ENCODE peak calls at places on chromosomes 11 and 22, in nine cellular contexts. F, D, X, O, A, Y, M, H and S are unnamed samples.

GRCh38 chr11:130244851-130245250 is 69.9 kb downstream of the ZBTB44 start:
- DNase-seq in F (no peak), D (no peak), X (no peak), O (no peak), A (no peak), Y (no peak), M (no peak), H (no peak), S (no peak)

GRCh38 chr11:32309541-32310217 is 125.7 kb downstream of the WT1 start:
- DNase-seq in F (no peak), D (no peak), X (no peak), O (no peak), A (no peak), Y (no peak), M (no peak), H (no peak), S (no peak)

GRCh38 chr11:47186937-47187681 is 875 bp upstream of the PACSIN3 start:
- DNase-seq in F (no peak), D (peak), X (peak), O (peak), A (peak), Y (peak), M (peak), H (no peak), S (peak)

GRCh38 chr11:106249857-106250256 is 172.4 kb downstream of the AASDHPPT start:
- DNase-seq in F (no peak), D (no peak), X (no peak), O (no peak), A (no peak), Y (no peak), M (peak), H (no peak), S (no peak)

GRCh38 chr11:86041975-86042378 is 26.9 kb downstream of the PICALM start:
- DNase-seq in F (no peak), D (peak), X (peak), O (peak), A (no peak), Y (peak), M (peak), H (peak), S (peak)

GRCh38 chr22:22878211-22878570 is 9.4 kb upstream of the IGLL5 start:
- DNase-seq in F (no peak), D (no peak), X (no peak), O (no peak), A (no peak), Y (no peak), M (no peak), H (no peak), S (no peak)

GRCh38 chr22:37731804-37732471 is 35.1 kb downstream of the TRIOBP start:
- DNase-seq in F (no peak), D (no peak), X (peak), O (no peak), A (no peak), Y (peak), M (no peak), H (no peak), S (no peak)

GRCh38 chr11:27040302-27041115 is at the start of gene BBOX1:
- DNase-seq in F (no peak), D (no peak), X (no peak), O (no peak), A (no peak), Y (no peak), M (no peak), H (no peak), S (no peak)

GRCh38 chr11:102986815-102987214 is 31.3 kb upstream of the MMP13 start:
- DNase-seq in F (no peak), D (no peak), X (no peak), O (no peak), A (no peak), Y (no peak), M (no peak), H (no peak), S (no peak)

GRCh38 chr11:28690746-28691145 is 582.6 kb downstream of the METTL15 start:
- DNase-seq in F (no peak), D (no peak), X (no peak), O (no peak), A (no peak), Y (no peak), M (no peak), H (no peak), S (no peak)

GRCh38 chr22:23888615-23889401 is 5.4 kb upstream of the MIF start:
- DNase-seq in F (no peak), D (no peak), X (peak), O (peak), A (no peak), Y (no peak), M (peak), H (no peak), S (no peak)

GRCh38 chr11:13346470-13346869 is 68.9 kb downstream of the BMAL1 start:
- DNase-seq in F (no peak), D (no peak), X (no peak), O (no peak), A (no peak), Y (no peak), M (no peak), H (no peak), S (no peak)

GRCh38 chr11:77771135-77771534 is 49.4 kb downstream of the RSF1 start:
- DNase-seq in F (no peak), D (no peak), X (no peak), O (peak), A (no peak), Y (no peak), M (no peak), H (no peak), S (no peak)

GRCh38 chr22:35334010-35334409 is 34.3 kb downstream of the TOM1 start:
- DNase-seq in F (no peak), D (no peak), X (no peak), O (no peak), A (no peak), Y (no peak), M (no peak), H (no peak), S (no peak)

GRCh38 chr11:70606951-70607330 is 208.6 kb downstream of the CTTN start:
- DNase-seq in F (no peak), D (no peak), X (no peak), O (no peak), A (peak), Y (no peak), M (no peak), H (no peak), S (no peak)

GRCh38 chr11:20933958-20934357 is 264.6 kb downstream of the NELL1 start:
- DNase-seq in F (no peak), D (no peak), X (no peak), O (no peak), A (no peak), Y (no peak), M (no peak), H (no peak), S (no peak)

GRCh38 chr11:64751136-64751535 is 7.2 kb upstream of the RASGRP2 start:
- DNase-seq in F (peak), D (no peak), X (no peak), O (no peak), A (peak), Y (no peak), M (no peak), H (no peak), S (no peak)

GRCh38 chr11:70572974-70573260 is 174.6 kb downstream of the CTTN start:
- DNase-seq in F (peak), D (no peak), X (no peak), O (no peak), A (peak), Y (no peak), M (no peak), H (no peak), S (no peak)

GRCh38 chr22:21712751-21713427 is 22.7 kb downstream of the YPEL1 start:
- DNase-seq in F (no peak), D (peak), X (peak), O (peak), A (peak), Y (peak), M (peak), H (peak), S (peak)

GRCh38 chr11:82494988-82495432 is 238.7 kb downstream of the FAM181B start:
- DNase-seq in F (no peak), D (no peak), X (peak), O (peak), A (no peak), Y (no peak), M (no peak), H (no peak), S (no peak)

GRCh38 chr11:114340311-114341131 is 44.3 kb downstream of the NNMT start:
- DNase-seq in F (peak), D (peak), X (peak), O (peak), A (peak), Y (peak), M (peak), H (no peak), S (peak)

GRCh38 chr22:38124236-38124974 is 13.9 kb upstream of the BAIAP2L2 start:
- DNase-seq in F (no peak), D (no peak), X (no peak), O (no peak), A (no peak), Y (no peak), M (no peak), H (no peak), S (peak)

GRCh38 chr11:77351281-77351905 is 49.9 kb upstream of the GDPD4 start:
- DNase-seq in F (no peak), D (no peak), X (no peak), O (no peak), A (no peak), Y (no peak), M (no peak), H (no peak), S (no peak)

GRCh38 chr11:120331301-120331966 is 4.8 kb upstream of the ARHGEF12 start:
- DNase-seq in F (no peak), D (no peak), X (peak), O (peak), A (no peak), Y (peak), M (peak), H (no peak), S (no peak)

GRCh38 chr11:77003954-77004353 is 30.2 kb upstream of the B3GNT6 start:
- DNase-seq in F (no peak), D (no peak), X (no peak), O (no peak), A (no peak), Y (no peak), M (no peak), H (no peak), S (no peak)

GRCh38 chr11:13206086-13206640 is 71.4 kb upstream of the BMAL1 start:
- DNase-seq in F (no peak), D (no peak), X (no peak), O (no peak), A (no peak), Y (no peak), M (no peak), H (no peak), S (no peak)

GRCh38 chr22:42022162-42022847 is 23.7 kb downstream of the WBP2NL start:
- DNase-seq in F (no peak), D (no peak), X (peak), O (no peak), A (no peak), Y (no peak), M (no peak), H (no peak), S (no peak)

GRCh38 chr11:125370561-125371389 is 125.3 kb downstream of the FEZ1 start:
- DNase-seq in F (peak), D (no peak), X (no peak), O (no peak), A (no peak), Y (no peak), M (no peak), H (no peak), S (peak)

GRCh38 chr11:134229131-134229790 is 4.8 kb downstream of the VPS26B start:
- DNase-seq in F (no peak), D (no peak), X (no peak), O (no peak), A (no peak), Y (no peak), M (no peak), H (no peak), S (no peak)

GRCh38 chr11:128908391-128909246 is 17.5 kb downstream of the KCNJ5 start:
- DNase-seq in F (no peak), D (no peak), X (peak), O (peak), A (peak), Y (peak), M (peak), H (peak), S (no peak)

GRCh38 chr11:63670738-63671321 is 346 bp downstream of the ATL3 start:
- DNase-seq in F (peak), D (peak), X (peak), O (peak), A (peak), Y (peak), M (no peak), H (peak), S (no peak)

GRCh38 chr11:88535916-88536547 is 198.5 kb upstream of the CTSC start:
- DNase-seq in F (no peak), D (no peak), X (peak), O (no peak), A (no peak), Y (no peak), M (no peak), H (no peak), S (no peak)

GRCh38 chr11:34318111-34319037 is 39.4 kb downstream of the ABTB2 start:
- DNase-seq in F (no peak), D (no peak), X (peak), O (no peak), A (no peak), Y (no peak), M (no peak), H (no peak), S (no peak)

GRCh38 chr11:65382804-65383368 is 440 bp upstream of the SLC25A45 start:
- DNase-seq in F (peak), D (no peak), X (no peak), O (no peak), A (peak), Y (peak), M (no peak), H (peak), S (no peak)

GRCh38 chr11:70468256-70469230 is 70.2 kb downstream of the CTTN start:
- DNase-seq in F (peak), D (no peak), X (no peak), O (no peak), A (no peak), Y (no peak), M (no peak), H (no peak), S (no peak)

GRCh38 chr11:76459299-76459698 is 14.5 kb downstream of the EMSY start:
- DNase-seq in F (no peak), D (no peak), X (peak), O (no peak), A (no peak), Y (no peak), M (no peak), H (no peak), S (no peak)

GRCh38 chr11:112163875-112164521 is at the start of gene IL18:
- DNase-seq in F (peak), D (no peak), X (peak), O (peak), A (peak), Y (peak), M (no peak), H (peak), S (no peak)

GRCh38 chr11:86116386-86116726 is 47.5 kb upstream of the PICALM start:
- DNase-seq in F (no peak), D (peak), X (peak), O (no peak), A (no peak), Y (no peak), M (peak), H (no peak), S (no peak)

GRCh38 chr11:78647986-78648875 is 73.6 kb upstream of the NARS2 start:
- DNase-seq in F (no peak), D (no peak), X (no peak), O (no peak), A (no peak), Y (no peak), M (no peak), H (peak), S (no peak)

GRCh38 chr22:37684803-37685615 is 1.1 kb upstream of the NOL12 start:
- DNase-seq in F (no peak), D (no peak), X (no peak), O (no peak), A (no peak), Y (no peak), M (no peak), H (no peak), S (no peak)

GRCh38 chr22:40345801-40346177 is 511 bp upstream of the ADSL start:
- DNase-seq in F (peak), D (peak), X (no peak), O (no peak), A (peak), Y (peak), M (no peak), H (peak), S (peak)

GRCh38 chr22:40346178-40347064 is at the start of gene ADSL:
- DNase-seq in F (peak), D (peak), X (peak), O (peak), A (peak), Y (peak), M (peak), H (peak), S (peak)

GRCh38 chr22:40347300-40347699 is 1.0 kb downstream of the ADSL start:
- DNase-seq in F (no peak), D (no peak), X (no peak), O (no peak), A (no peak), Y (no peak), M (no peak), H (no peak), S (no peak)

GRCh38 chr22:40345271-40345670 is 1.0 kb upstream of the ADSL start:
- DNase-seq in F (no peak), D (peak), X (no peak), O (peak), A (peak), Y (no peak), M (no peak), H (no peak), S (no peak)

GRCh38 chr22:40348025-40348658 is 1.8 kb downstream of the ADSL start:
- DNase-seq in F (peak), D (peak), X (peak), O (peak), A (peak), Y (peak), M (peak), H (no peak), S (peak)
- H3K4me3 ChIP-seq in F (peak), D (peak), X (peak), O (no peak), A (peak), Y (no peak), M (peak), H (no peak), S (no peak)

GRCh38 chr11:116563713-116564050 is 209.1 kb downstream of the BUD13 start:
- DNase-seq in F (no peak), D (no peak), X (no peak), O (no peak), A (no peak), Y (no peak), M (no peak), H (no peak), S (no peak)
- H3K27ac ChIP-seq in F (no peak), D (no peak), X (peak), O (no peak), A (peak), Y (no peak), M (no peak), H (no peak), S (no peak)

GRCh38 chr11:61667684-61668320 is 12.4 kb upstream of the DAGLA start:
- DNase-seq in F (no peak), D (no peak), X (no peak), O (no peak), A (peak), Y (no peak), M (no peak), H (no peak), S (no peak)

GRCh38 chr11:61671527-61671926 is 8.7 kb upstream of the DAGLA start:
- DNase-seq in F (no peak), D (no peak), X (peak), O (peak), A (peak), Y (no peak), M (no peak), H (no peak), S (peak)

GRCh38 chr11:61666684-61667297 is 13.4 kb upstream of the DAGLA start:
- DNase-seq in F (no peak), D (no peak), X (no peak), O (no peak), A (peak), Y (no peak), M (no peak), H (no peak), S (no peak)

GRCh38 chr11:61669417-61669816 is 10.8 kb upstream of the DAGLA start:
- DNase-seq in F (no peak), D (no peak), X (no peak), O (no peak), A (peak), Y (no peak), M (no peak), H (no peak), S (no peak)

DNA sequence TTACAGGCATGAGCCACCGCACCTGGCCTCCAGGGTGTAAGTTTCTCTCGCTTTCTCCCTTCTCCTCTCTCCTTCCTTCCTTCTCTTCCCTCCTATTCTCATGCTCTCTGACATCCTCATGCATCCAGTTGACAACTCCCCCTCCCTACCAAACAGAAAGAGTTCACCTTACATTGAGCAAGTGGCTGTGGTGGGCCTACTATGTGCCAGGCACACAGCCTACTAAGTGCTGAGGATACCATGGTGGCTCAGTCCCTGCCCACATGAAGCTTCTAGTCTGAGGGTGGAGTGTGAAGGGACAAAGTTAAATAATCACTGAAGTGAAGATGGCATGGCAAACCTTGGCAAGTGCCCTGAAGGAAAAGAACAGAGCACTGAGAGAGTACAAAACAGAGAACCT is 9.6 kb upstream of the DAGLA start:
- DNase-seq in F (no peak), D (no peak), X (no peak), O (no peak), A (no peak), Y (no peak), M (no peak), H (no peak), S (no peak)
- TF ChIP-seq CTCF in F (no peak), D (no peak), X (no peak), O (no peak), A (no peak), Y (no peak), M (no peak), H (no peak), S (no peak)

GRCh38 chr11:96306933-96307747 is 35.9 kb downstream of the MAML2 start:
- DNase-seq in F (no peak), D (no peak), X (peak), O (peak), A (peak), Y (peak), M (peak), H (peak), S (no peak)

GRCh38 chr11:96309001-96309642 is 33.9 kb downstream of the MAML2 start:
- DNase-seq in F (no peak), D (no peak), X (no peak), O (no peak), A (no peak), Y (no peak), M (no peak), H (no peak), S (no peak)

GRCh38 chr11:96309643-96310017 is 33.4 kb downstream of the MAML2 start:
- DNase-seq in F (no peak), D (no peak), X (no peak), O (no peak), A (no peak), Y (no peak), M (no peak), H (no peak), S (no peak)

GRCh38 chr11:96306600-96306932 is 36.4 kb downstream of the MAML2 start:
- DNase-seq in F (no peak), D (no peak), X (no peak), O (no peak), A (no peak), Y (no peak), M (peak), H (no peak), S (no peak)

GRCh38 chr11:96307748-96308133 is 35.3 kb downstream of the MAML2 start:
- DNase-seq in F (no peak), D (no peak), X (peak), O (no peak), A (no peak), Y (no peak), M (peak), H (no peak), S (no peak)
- H3K4me3 ChIP-seq in F (peak), D (peak), X (peak), O (peak), A (peak), Y (peak), M (peak), H (no peak), S (no peak)

GRCh38 chr11:94144233-94144632 is 15.6 kb downstream of the PANX1 start:
- DNase-seq in F (no peak), D (no peak), X (no peak), O (no peak), A (no peak), Y (no peak), M (no peak), H (no peak), S (no peak)
- H3K27ac ChIP-seq in F (no peak), D (no peak), X (peak), O (no peak), A (no peak), Y (no peak), M (no peak), H (no peak), S (no peak)

GRCh38 chr11:279966-280761 is 2.0 kb downstream of the NLRP6 start:
- DNase-seq in F (peak), D (peak), X (peak), O (no peak), A (peak), Y (no peak), M (no peak), H (no peak), S (peak)
- TF ChIP-seq CTCF in F (no peak), D (no peak), X (no peak), O (no peak), A (no peak), Y (no peak), M (no peak), H (no peak), S (peak)

GRCh38 chr11:68314886-68315580 is 2.6 kb downstream of the LRP5 start:
- DNase-seq in F (no peak), D (no peak), X (peak), O (peak), A (no peak), Y (no peak), M (peak), H (no peak), S (no peak)

GRCh38 chr11:68312780-68313573 is 586 bp downstream of the LRP5 start:
- DNase-seq in F (no peak), D (no peak), X (no peak), O (no peak), A (peak), Y (no peak), M (no peak), H (no peak), S (no peak)

GRCh38 chr11:68315581-68315920 is 3.2 kb downstream of the LRP5 start:
- DNase-seq in F (no peak), D (no peak), X (no peak), O (no peak), A (no peak), Y (no peak), M (no peak), H (no peak), S (no peak)

GRCh38 chr11:68313574-68314202 is 1.3 kb downstream of the LRP5 start:
- DNase-seq in F (no peak), D (no peak), X (peak), O (no peak), A (no peak), Y (no peak), M (peak), H (no peak), S (no peak)

GRCh38 chr11:68314203-68314885 is 2.0 kb downstream of the LRP5 start:
- DNase-seq in F (no peak), D (no peak), X (peak), O (no peak), A (no peak), Y (no peak), M (no peak), H (no peak), S (no peak)
- H3K4me3 ChIP-seq in F (peak), D (no peak), X (peak), O (peak), A (peak), Y (peak), M (peak), H (peak), S (peak)